ENCODE peak calls at places on chromosomes 6 and 20, in six cellular contexts. P is omental fat pad, T is uterus, X is HepG2, Z is pancreas, R is A549. F is an unnamed sample.

GRCh38 chr6:97133071-97133470 is 149.9 kb downstream of the MMS22L start:
- DNase-seq in Z (no peak), P (no peak), T (no peak), R (no peak), X (no peak), F (no peak)

GRCh38 chr6:166572370-166573261 is 13.9 kb downstream of the RAMACL start:
- DNase-seq in T (no peak), R (no peak), P (no peak), X (no peak), Z (no peak), F (no peak)

GRCh38 chr6:136962661-136963060 is 40.6 kb downstream of the SLC35D3 start:
- DNase-seq in R (no peak), Z (peak; percentile 7), P (no peak), X (no peak), T (no peak), F (no peak)

GRCh38 chr20:32628960-32629530 is 43.9 kb upstream of the NOL4L start:
- DNase-seq in R (no peak), Z (no peak), P (no peak), X (peak; percentile 34), T (no peak), F (no peak)

GRCh38 chr6:79413562-79414002 is 123.6 kb downstream of the LCA5 start:
- DNase-seq in P (no peak), R (no peak), T (no peak), Z (no peak), X (no peak), F (no peak)

GRCh38 chr20:59074456-59074855 is 31.9 kb upstream of the PRELID3B start:
- DNase-seq in Z (no peak), P (no peak), X (no peak), T (no peak), R (no peak), F (no peak)

GRCh38 chr6:17894191-17894590 is 93.2 kb downstream of the KIF13A start:
- DNase-seq in T (no peak), Z (no peak), X (no peak), R (no peak), P (no peak), F (no peak)

GRCh38 chr6:50653253-50653652 is 60.1 kb upstream of the TFAP2D start:
- DNase-seq in R (no peak), Z (no peak), X (no peak), T (no peak), P (no peak), F (no peak)

GRCh38 chr6:142262231-142262630 is 39.6 kb upstream of the ADGRG6 start:
- DNase-seq in X (no peak), R (no peak), Z (no peak), P (no peak), T (no peak), F (no peak)

GRCh38 chr6:152380993-152381898 is 255.9 kb downstream of the SYNE1 start:
- DNase-seq in R (peak; percentile 89), T (peak; percentile 87), P (peak; percentile 32), Z (peak; percentile 74), X (peak; percentile 91), F (peak; percentile 36)

GRCh38 chr6:139475231-139475630 is 100.8 kb upstream of the CITED2 start:
- DNase-seq in X (no peak), T (no peak), Z (no peak), R (no peak), P (no peak), F (no peak)

GRCh38 chr6:38443750-38444149 is 196.0 kb downstream of the BTBD9 start:
- DNase-seq in R (no peak), Z (no peak), X (no peak), P (no peak), T (no peak), F (no peak)

GRCh38 chr6:129630606-129631005 is 79.4 kb downstream of the ARHGAP18 start:
- DNase-seq in T (no peak), R (no peak), Z (no peak), X (peak; percentile 28), P (no peak), F (no peak)

GRCh38 chr6:28956331-28956730 is 32.5 kb upstream of the TRIM27 start:
- DNase-seq in X (no peak), P (no peak), Z (no peak), T (no peak), R (no peak), F (no peak)

GRCh38 chr6:154156135-154156948 is 117.3 kb downstream of the OPRM1 start:
- DNase-seq in R (peak; percentile 37), Z (peak; percentile 22), X (peak; percentile 30), T (peak; percentile 15), P (no peak), F (peak; percentile 48)

GRCh38 chr6:44569931-44570385 is 182.5 kb downstream of the CDC5L start:
- DNase-seq in X (no peak), R (no peak), Z (no peak), P (no peak), T (no peak), F (no peak)

GRCh38 chr6:122007366-122007765 is 392.1 kb upstream of the HSF2 start:
- DNase-seq in X (no peak), T (no peak), Z (no peak), R (no peak), P (no peak), F (no peak)

GRCh38 chr6:166955121-166955864 is 1.1 kb downstream of the RNASET2 start:
- DNase-seq in T (no peak), X (no peak), P (no peak), Z (no peak), R (peak; percentile 3), F (no peak)

GRCh38 chr20:3995749-3996305 is 19.5 kb downstream of the RNF24 start:
- DNase-seq in X (no peak), Z (no peak), T (no peak), P (no peak), R (no peak), F (no peak)

GRCh38 chr6:27777614-27778355 is 134.4 kb downstream of the OR2B2 start:
- DNase-seq in X (no peak), P (no peak), R (peak; percentile 45), T (no peak), Z (no peak), F (no peak)

GRCh38 chr6:34189806-34190503 is 44.1 kb upstream of the GRM4 start:
- DNase-seq in P (no peak), X (peak; percentile 41), Z (no peak), R (no peak), T (no peak), F (no peak)

GRCh38 chr6:32168807-32169206 is 4.4 kb downstream of the EGFL8 start:
- DNase-seq in P (no peak), T (no peak), R (no peak), Z (no peak), X (no peak), F (no peak)

GRCh38 chr20:48769111-48769879 is 58.5 kb downstream of the PREX1 start:
- DNase-seq in R (no peak), T (no peak), P (no peak), X (no peak), Z (no peak), F (no peak)

GRCh38 chr6:94487371-94487770 is 1068.0 kb upstream of the EPHA7 start:
- DNase-seq in R (no peak), P (no peak), X (no peak), T (no peak), Z (no peak), F (no peak)

GRCh38 chr20:17646209-17646717 is 35.8 kb downstream of the RRBP1 start:
- DNase-seq in R (no peak), Z (peak; percentile 68), T (no peak), X (peak; percentile 31), P (no peak), F (no peak)

GRCh38 chr6:147528511-147529145 is 20.1 kb downstream of the SAMD5 start:
- DNase-seq in R (no peak), T (no peak), P (no peak), Z (no peak), X (no peak), F (no peak)

GRCh38 chr6:18226451-18226850 is 37.9 kb downstream of the DEK start:
- DNase-seq in Z (no peak), P (no peak), X (no peak), R (no peak), T (no peak), F (no peak)

GRCh38 chr6:139361211-139361610 is 13.2 kb downstream of the CITED2 start:
- DNase-seq in X (no peak), R (no peak), Z (no peak), T (no peak), P (no peak), F (no peak)

DNA sequence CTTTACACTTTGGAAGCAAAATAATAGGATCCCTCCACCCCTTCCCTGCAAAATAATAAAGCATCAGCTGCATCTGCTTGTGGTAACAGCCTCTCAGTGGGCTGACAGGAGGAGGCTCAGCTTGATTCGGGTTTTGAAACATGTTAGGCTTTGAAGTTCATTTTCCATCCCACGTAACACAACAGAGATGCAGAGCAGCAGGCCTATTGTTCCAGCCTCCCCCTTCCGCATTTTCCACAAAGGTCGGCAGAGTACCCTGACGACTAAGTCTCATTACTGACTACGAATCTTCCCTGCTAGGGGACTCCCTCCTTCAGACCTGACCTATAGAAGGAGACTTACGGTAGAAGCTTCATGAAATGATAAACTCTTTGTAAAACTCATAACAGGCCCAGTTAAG is 99.0 kb downstream of the ALDH8A1 start:
- DNase-seq in P (no peak), T (peak; percentile 29), X (no peak), Z (no peak), R (no peak), F (no peak)
- TF ChIP-seq CTCF in P (no peak), T (no peak), X (no peak), Z (no peak), R (no peak), F (no peak)

GRCh38 chr6:118968416-118968815 is 33.5 kb upstream of the MCM9 start:
- DNase-seq in R (peak; percentile 20), X (peak; percentile 26), T (no peak), Z (no peak), P (no peak), F (no peak)
- TF ChIP-seq CTCF in R (peak; percentile 37), X (peak; percentile 54), T (peak; percentile 36), Z (no peak), P (no peak), F (no peak)

GRCh38 chr6:99333068-99333467 is 16.4 kb downstream of the FAXC start:
- DNase-seq in Z (no peak), P (no peak), R (no peak), X (no peak), T (no peak), F (no peak)
- TF ChIP-seq CTCF in Z (no peak), P (no peak), R (no peak), X (no peak), T (no peak), F (no peak)

DNA sequence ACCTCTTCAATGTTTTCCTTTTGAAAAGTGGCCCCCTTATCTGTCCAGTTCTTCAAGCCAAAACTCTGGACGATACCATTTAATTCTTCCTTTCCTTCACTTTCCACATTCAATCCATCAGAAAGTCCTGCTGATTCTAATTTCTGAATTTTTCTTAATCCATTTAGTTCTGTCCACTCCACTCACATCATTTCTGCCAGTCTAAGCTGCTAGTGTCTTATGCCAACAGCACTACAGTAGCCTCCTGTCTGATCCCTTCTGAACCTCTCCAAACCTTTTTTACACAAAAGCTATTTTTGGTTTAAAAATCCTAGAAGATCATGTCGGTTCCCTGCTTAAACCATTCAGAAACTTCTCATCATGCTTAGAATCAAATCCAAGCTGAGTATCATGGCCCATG is 24.5 kb upstream of the SNAP25 start:
- DNase-seq in R (no peak), Z (no peak), P (no peak), X (no peak), T (no peak), F (no peak)
- TF ChIP-seq CTCF in R (no peak), Z (no peak), P (no peak), X (no peak), T (no peak), F (no peak)

GRCh38 chr6:15907914-15908518 is 220.9 kb upstream of the MYLIP start:
- DNase-seq in Z (peak; percentile 15), P (no peak), T (no peak), X (no peak), R (no peak), F (peak; percentile 54)
- TF ChIP-seq CTCF in Z (no peak), P (no peak), T (no peak), X (no peak), R (no peak), F (no peak)